ENCODE peak calls at places on chromosomes 13 and 19, in nine cellular contexts. W is mucosa of descending colon, E is Calu3, R is mammary epithelial cell, X is ovary, M is AG10803, D is neural progenitor cell, F is esophagus squamous epithelium, H is cardiac fibroblast. N is an unnamed sample.
A peak's percentile ranks its signal among the peaks of the same experiment; 100 is the strongest.

GRCh38 chr13:31246918-31247317 is 47.1 kb downstream of the B3GLCT start:
- DNase-seq in F (no peak), H (no peak), X (no peak), D (no peak), M (no peak), W (no peak), R (no peak), E (no peak), N (no peak)

GRCh38 chr13:43388282-43389034 is 365.1 kb downstream of the DNAJC15 start:
- DNase-seq in F (no peak), E (peak; percentile 27), X (no peak), R (peak; percentile 86), D (no peak), M (no peak), H (no peak), W (no peak), N (no peak)

GRCh38 chr19:1295169-1296012 is 9.7 kb downstream of the EFNA2 start:
- DNase-seq in X (no peak), F (no peak), R (no peak), W (no peak), E (no peak), D (peak; percentile 39), M (no peak), H (peak; percentile 32), N (peak; percentile 54)

GRCh38 chr13:109698779-109699178 is 87.6 kb downstream of the IRS2 start:
- DNase-seq in R (peak; percentile 57), M (peak; percentile 79), W (no peak), E (no peak), F (no peak), X (no peak), D (no peak), H (peak; percentile 63), N (no peak)

GRCh38 chr19:39946532-39946931 is 12.1 kb upstream of the FCGBP start:
- DNase-seq in E (no peak), D (no peak), M (no peak), F (no peak), W (no peak), H (no peak), R (peak; percentile 75), X (no peak), N (no peak)

GRCh38 chr13:77894743-77895142 is 23.9 kb downstream of the EDNRB start:
- DNase-seq in E (no peak), F (no peak), H (peak; percentile 62), D (no peak), M (no peak), W (no peak), X (no peak), R (no peak), N (no peak)

GRCh38 chr19:42281175-42282035 is 12.4 kb downstream of the CIC start:
- DNase-seq in W (peak; percentile 52), M (peak; percentile 27), D (peak; percentile 58), H (peak; percentile 70), F (no peak), X (peak; percentile 77), R (peak; percentile 65), E (peak; percentile 51), N (peak; percentile 66)

GRCh38 chr19:49705919-49706318 is 15.0 kb downstream of the CPT1C start:
- DNase-seq in W (no peak), X (no peak), D (no peak), R (no peak), E (no peak), H (no peak), F (no peak), M (no peak), N (no peak)

GRCh38 chr19:3708207-3708931 is at the start of gene TJP3:
- DNase-seq in R (peak; percentile 53), D (no peak), H (peak; percentile 36), W (peak; percentile 89), M (no peak), F (no peak), X (no peak), E (peak; percentile 81), N (no peak)

GRCh38 chr19:44604241-44604640 is 9.1 kb upstream of the IGSF23 start:
- DNase-seq in X (no peak), H (no peak), E (no peak), R (no peak), W (no peak), D (no peak), M (no peak), F (no peak), N (no peak)

GRCh38 chr13:27423333-27423732 is 1.1 kb upstream of the GTF3A start:
- DNase-seq in E (no peak), H (no peak), M (no peak), X (no peak), D (no peak), F (no peak), R (no peak), W (no peak), N (no peak)

GRCh38 chr19:28420731-28421550 is 792.0 kb downstream of the UQCRFS1 start:
- DNase-seq in M (no peak), H (no peak), R (peak; percentile 22), E (no peak), X (no peak), D (no peak), W (no peak), F (no peak), N (no peak)

GRCh38 chr19:2887391-2887914 is 13.3 kb upstream of the ZNF57 start:
- DNase-seq in X (peak; percentile 39), F (no peak), D (peak; percentile 66), M (peak; percentile 70), E (peak; percentile 13), H (peak; percentile 82), R (peak; percentile 66), W (no peak), N (no peak)

DNA sequence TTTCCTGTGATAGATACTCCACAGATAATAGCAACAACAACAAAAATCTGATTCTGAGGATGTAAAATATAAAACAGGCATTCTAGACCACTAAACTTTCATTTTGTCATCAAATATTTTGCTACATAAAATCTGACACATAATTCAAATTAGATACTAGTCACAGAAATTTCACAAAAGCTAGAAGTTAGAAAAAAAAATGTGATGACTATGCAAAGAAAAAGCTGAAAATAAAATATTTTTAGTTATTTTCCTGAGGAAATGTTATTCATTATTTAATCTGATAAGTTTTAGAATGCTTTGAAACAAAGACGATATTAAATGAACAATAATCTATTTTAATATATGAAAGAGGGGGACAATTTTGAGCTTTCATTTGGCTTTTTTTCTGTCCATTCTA is 357.2 kb downstream of the SLITRK6 start:
- DNase-seq in R (no peak), F (no peak), E (no peak), H (no peak), D (no peak), X (no peak), M (no peak), W (no peak), N (no peak)
- TF ChIP-seq CTCF in R (no peak), F (no peak), E (no peak), H (no peak), D (no peak), X (no peak), M (no peak), W (no peak), N (no peak)

GRCh38 chr19:5111051-5111450 is 142.1 kb downstream of the KDM4B start:
- DNase-seq in H (no peak), E (no peak), X (no peak), M (no peak), R (no peak), D (no peak), F (no peak), W (no peak), N (no peak)

GRCh38 chr19:5110546-5110945 is 141.6 kb downstream of the KDM4B start:
- DNase-seq in W (no peak), H (no peak), D (no peak), X (no peak), F (no peak), E (no peak), R (no peak), M (no peak), N (no peak)

GRCh38 chr19:5108123-5108613 is 139.3 kb downstream of the KDM4B start:
- DNase-seq in E (no peak), W (no peak), R (no peak), F (no peak), D (no peak), H (no peak), X (no peak), M (no peak), N (no peak)

GRCh38 chr19:5108866-5109265 is 140.0 kb downstream of the KDM4B start:
- DNase-seq in H (no peak), R (no peak), M (no peak), E (no peak), X (no peak), F (no peak), D (no peak), W (no peak), N (no peak)

DNA sequence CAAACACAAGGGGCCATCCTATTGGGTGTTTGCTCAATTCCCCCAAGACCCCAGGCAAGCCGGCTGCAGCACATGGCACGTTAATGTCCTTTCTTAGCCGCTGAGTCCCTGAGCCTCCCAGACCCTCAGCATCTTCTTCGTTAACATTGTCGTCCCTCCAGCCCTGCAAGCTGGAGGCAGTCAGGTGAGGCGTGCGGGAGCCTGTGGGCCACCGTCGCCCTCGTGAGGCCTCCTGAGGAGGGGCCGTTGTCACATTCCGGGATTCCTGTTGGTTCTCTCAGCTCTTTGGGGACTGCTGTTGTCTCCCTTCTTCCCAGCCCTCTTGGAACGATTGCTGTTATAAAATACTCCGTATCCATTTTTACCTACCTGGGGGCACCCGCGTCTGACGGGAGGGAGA is 140.6 kb downstream of the KDM4B start:
- DNase-seq in E (no peak), F (no peak), M (no peak), X (no peak), H (no peak), D (peak; percentile 67), R (no peak), W (no peak), N (no peak)
- TF ChIP-seq CTCF in E (no peak), F (no peak), M (no peak), X (no peak), H (no peak), D (peak; percentile 40), R (no peak), W (no peak), N (no peak)

GRCh38 chr13:39655569-39656324 is at the start of gene COG6:
- DNase-seq in H (peak; percentile 90), W (peak; percentile 96), X (peak; percentile 96), M (peak; percentile 60), D (peak; percentile 92), R (peak; percentile 77), E (peak; percentile 90), F (peak; percentile 39), N (peak; percentile 95)
- TF ChIP-seq CTCF in H (peak; percentile 11), W (no peak), X (no peak), M (no peak), D (no peak), R (no peak), E (no peak), F (no peak), N (no peak)

DNA sequence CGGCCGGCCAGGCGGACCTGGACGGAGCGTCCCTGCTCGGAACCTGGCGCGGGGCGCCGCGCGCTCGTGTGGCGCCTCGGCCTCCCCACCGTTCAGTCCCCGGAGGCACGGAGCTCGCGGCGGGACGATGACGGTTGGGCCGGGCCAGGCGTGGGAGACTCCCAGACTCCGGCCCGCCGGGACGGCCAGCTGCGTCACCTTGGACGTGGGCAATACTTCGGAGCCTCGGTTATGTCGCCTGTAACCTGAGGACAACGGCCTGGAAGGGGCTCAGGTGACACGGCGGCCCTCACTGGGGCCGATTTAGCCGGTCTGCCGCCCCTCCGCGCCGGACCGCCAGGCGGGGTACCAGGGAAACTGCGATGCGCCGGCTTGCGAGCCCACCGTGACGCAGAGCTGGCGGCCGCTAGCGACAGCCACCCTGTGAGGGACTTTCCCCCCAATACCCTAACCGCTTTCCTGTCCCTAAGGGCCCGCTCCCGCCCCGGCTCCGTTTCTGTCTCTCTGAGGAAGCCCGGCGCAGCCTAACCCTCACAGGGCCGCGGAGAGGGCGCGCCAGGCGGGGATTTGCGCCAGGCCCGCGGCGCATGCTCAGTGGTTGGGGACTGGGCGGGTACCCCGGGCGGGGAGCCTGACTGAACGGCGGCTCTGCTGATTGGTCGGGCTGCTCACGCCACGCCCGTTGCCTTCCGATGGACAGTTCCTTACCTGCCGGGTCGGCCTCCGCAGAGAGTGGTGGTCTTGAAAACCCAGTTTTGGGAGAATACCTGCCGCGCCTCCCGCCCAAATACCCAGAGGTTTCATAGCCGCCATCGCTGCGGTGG is 109.5 kb upstream of the DOCK9 start:
- DNase-seq in H (peak; percentile 87), R (peak; percentile 88), F (peak; percentile 21), D (peak; percentile 94), M (peak; percentile 77), W (peak; percentile 96), E (peak; percentile 76), X (peak; percentile 94), N (peak; percentile 94)
- TF ChIP-seq CTCF in H (peak; percentile 21), R (no peak), F (peak; percentile 31), D (peak; percentile 40), M (peak; percentile 18), W (peak; percentile 21), E (no peak), X (peak; percentile 45), N (peak; percentile 30)

N was measured in glutamatergic neuron.